ENCODE peak calls at places on chromosomes 11 and 22, in six cellular contexts. C is heart left ventricle, D is pancreas, T is mesenchymal stem cell, Z is K562, L is A673. Y is an unnamed sample. For H3K9me3, the result is how much of the 10 kb centered on the place peaks cover.

GRCh38 chr22:27705391-27706080 is 96.0 kb downstream of the MN1 start:
- DNase-seq in Z (no peak), C (no peak), L (peak), D (no peak), T (no peak), Y (no peak)

GRCh38 chr11:34758262-34758661 is 137.4 kb downstream of the EHF start:
- DNase-seq in Z (peak), T (no peak), C (no peak), L (no peak), D (no peak), Y (no peak)

GRCh38 chr11:125931681-125932080 is 14.2 kb upstream of the VSIG10L2 start:
- DNase-seq in Z (no peak), L (no peak), D (no peak), C (no peak), T (no peak), Y (no peak)

GRCh38 chr22:41305646-41306045 is 4.3 kb downstream of the ZC3H7B start:
- DNase-seq in D (no peak), C (no peak), Z (no peak), T (peak), L (peak), Y (no peak)

GRCh38 chr11:83778598-83778997 is 492.4 kb upstream of the CCDC90B start:
- DNase-seq in D (no peak), L (no peak), T (no peak), Z (no peak), C (no peak), Y (no peak)

GRCh38 chr11:115656684-115657083 is 152.5 kb upstream of the CADM1 start:
- DNase-seq in Z (no peak), T (no peak), C (no peak), D (no peak), L (no peak), Y (no peak)

GRCh38 chr22:21876486-21877176 is 9.2 kb upstream of the MAPK1 start:
- DNase-seq in D (no peak), T (peak), L (peak), C (no peak), Z (peak), Y (no peak)

GRCh38 chr11:100619484-100619883 is 67.6 kb upstream of the ARHGAP42 start:
- DNase-seq in Z (no peak), T (peak), L (peak), C (no peak), D (no peak), Y (no peak)

GRCh38 chr11:64341851-64342791 is 2.1 kb downstream of the CCDC88B start:
- DNase-seq in T (peak), Z (peak), D (peak), C (peak), L (peak), Y (peak)

GRCh38 chr11:72113170-72113808 is 794 bp upstream of the ANAPC15 start:
- DNase-seq in C (no peak), Z (no peak), T (no peak), L (no peak), D (no peak), Y (no peak)

GRCh38 chr11:101401245-101401644 is 182.6 kb downstream of the TRPC6 start:
- DNase-seq in D (no peak), T (peak), L (no peak), C (no peak), Z (no peak), Y (no peak)

GRCh38 chr22:33599596-33599995 is 320.7 kb downstream of the LARGE1 start:
- DNase-seq in C (no peak), Z (no peak), D (no peak), T (no peak), L (no peak), Y (no peak)

GRCh38 chr11:48305923-48306322 is at the start of gene OR4S1:
- DNase-seq in D (no peak), L (no peak), T (no peak), C (no peak), Z (no peak), Y (no peak)
- H3K9me3 ChIP-seq in D (under half), L (under half), T (under half), C (under half), Z (under half), Y (under half)

GRCh38 chr11:108206171-108206570 is 16.3 kb downstream of the NPAT start:
- DNase-seq in D (no peak), L (no peak), T (no peak), Z (no peak), C (no peak), Y (no peak)
- H3K9me3 ChIP-seq in D (under half), L (under half), T (under half), Z (under half), C (under half), Y (under half)

GRCh38 chr22:46094676-46095075 is 55.6 kb upstream of the PPARA start:
- DNase-seq in Z (no peak), C (no peak), D (peak), T (no peak), L (no peak), Y (no peak)
- H3K9me3 ChIP-seq in Z (under half), C (under half), D (under half), T (under half), L (under half), Y (under half)

DNA sequence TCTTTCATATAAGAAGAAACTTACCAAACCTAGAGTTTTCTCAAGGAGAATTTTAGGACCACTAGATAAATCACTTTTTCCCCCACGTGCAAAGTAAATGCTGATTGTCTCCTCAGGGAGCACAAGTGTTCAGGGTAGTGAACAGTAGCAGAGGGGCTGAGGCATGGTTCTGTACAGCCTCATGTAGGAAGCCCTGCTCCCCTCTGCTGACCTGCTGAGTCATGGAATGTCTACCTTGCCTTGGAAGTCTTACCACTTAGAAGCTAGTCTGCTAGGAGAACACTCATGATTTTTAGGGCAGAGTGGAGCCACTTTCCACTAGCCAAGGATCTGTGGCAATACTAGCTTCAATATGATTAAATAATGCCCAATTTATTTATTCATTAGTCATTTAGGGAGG is 2120.6 kb upstream of the RAG2 start:
- DNase-seq in Z (peak), D (no peak), C (no peak), L (no peak), T (no peak), Y (no peak)
- H3K9me3 ChIP-seq in Z (under half), D (under half), C (under half), L (under half), T (under half), Y (under half)

GRCh38 chr11:4025957-4026324 is 68.7 kb upstream of the RRM1 start:
- DNase-seq in C (peak), Z (no peak), T (peak), L (peak), D (no peak), Y (no peak)
- H3K9me3 ChIP-seq in C (under half), Z (under half), T (under half), L (under half), D (under half), Y (under half)